ENCODE peak calls at places on chromosomes 6 and 20, in eight cellular contexts. I is aorta; Y is A549; H is testis; L is CD4-positive, alpha-beta memory T cell; V is substantia nigra; E is spleen; J is body of pancreas. M is an unnamed sample.

GRCh38 chr6:6315660-6316059 is 4.8 kb downstream of the F13A1 start:
- DNase-seq in H (peak; percentile 58), I (no peak), V (peak; percentile 4), L (no peak), Y (peak; percentile 6), J (peak; percentile 58), E (no peak), M (peak; percentile 64)

GRCh38 chr6:41577865-41578713 is 31.9 kb downstream of the FOXP4 start:
- DNase-seq in E (no peak), I (peak; percentile 59), H (no peak), V (no peak), L (no peak), J (peak; percentile 66), Y (peak; percentile 53), M (peak; percentile 67)

GRCh38 chr6:42777126-42777822 is 4.6 kb upstream of the BICRAL start:
- DNase-seq in I (no peak), V (no peak), Y (no peak), L (no peak), H (no peak), E (no peak), J (no peak), M (no peak)

GRCh38 chr20:8161262-8162071 is 29.4 kb downstream of the PLCB1 start:
- DNase-seq in J (peak; percentile 45), H (no peak), E (no peak), I (no peak), L (no peak), V (no peak), Y (no peak), M (no peak)

GRCh38 chr6:6781172-6781876 is 192.8 kb downstream of the LY86 start:
- DNase-seq in L (no peak), V (no peak), J (peak; percentile 58), I (peak; percentile 68), E (no peak), Y (peak; percentile 15), H (peak; percentile 68), M (no peak)

GRCh38 chr20:57250607-57251343 is 15.7 kb downstream of the BMP7 start:
- DNase-seq in I (no peak), Y (no peak), V (no peak), E (no peak), L (no peak), J (no peak), H (no peak), M (peak; percentile 96)

GRCh38 chr20:59948828-59949720 is 8.9 kb downstream of the FAM217B start:
- DNase-seq in H (peak; percentile 28), J (peak; percentile 34), L (peak; percentile 69), V (no peak), I (no peak), E (no peak), Y (no peak), M (peak; percentile 58)

GRCh38 chr6:72651967-72652956 is 30.4 kb downstream of the KCNQ5 start:
- DNase-seq in L (no peak), J (no peak), Y (no peak), I (no peak), E (no peak), H (no peak), V (no peak), M (no peak)

GRCh38 chr6:143941852-143942627 is 66.0 kb downstream of the PLAGL1 start:
- DNase-seq in V (peak; percentile 4), Y (peak; percentile 44), E (peak; percentile 87), H (peak; percentile 71), I (peak; percentile 55), J (peak; percentile 70), L (peak; percentile 23), M (peak; percentile 75)

GRCh38 chr6:69416739-69417138 is 380.1 kb downstream of the LMBRD1 start:
- DNase-seq in V (no peak), L (no peak), E (no peak), J (no peak), Y (no peak), H (peak; percentile 23), I (no peak), M (peak; percentile 45)

GRCh38 chr6:34570066-34570833 is 14.1 kb upstream of the SPDEF start:
- DNase-seq in I (no peak), V (no peak), E (no peak), H (no peak), L (no peak), Y (no peak), J (no peak), M (no peak)

GRCh38 chr6:170462366-170463020 is 90.6 kb downstream of the PSMB1 start:
- DNase-seq in E (peak; percentile 42), V (no peak), Y (no peak), H (no peak), J (no peak), I (no peak), L (no peak), M (no peak)

GRCh38 chr6:21826031-21826430 is 232.5 kb downstream of the SOX4 start:
- DNase-seq in J (no peak), V (no peak), L (no peak), Y (peak; percentile 21), E (no peak), H (no peak), I (no peak), M (peak; percentile 39)

GRCh38 chr20:17680836-17681740 is 954 bp downstream of the RRBP1 start:
- DNase-seq in H (peak; percentile 76), J (peak; percentile 83), E (peak; percentile 98), I (peak; percentile 91), L (peak; percentile 77), V (peak; percentile 68), Y (peak; percentile 95), M (peak; percentile 79)

GRCh38 chr6:118752803-118753202 is 101.4 kb upstream of the CEP85L start:
- DNase-seq in I (no peak), Y (no peak), V (no peak), H (peak; percentile 48), E (no peak), L (no peak), J (no peak), M (no peak)

GRCh38 chr20:31839782-31840487 is 5.5 kb downstream of the FOXS1 start:
- DNase-seq in Y (no peak), J (no peak), L (no peak), H (no peak), E (no peak), V (no peak), I (no peak), M (peak; percentile 86)

GRCh38 chr20:31843288-31843687 is 2.1 kb downstream of the FOXS1 start:
- DNase-seq in V (no peak), E (no peak), H (no peak), I (no peak), Y (no peak), J (no peak), L (no peak), M (no peak)

GRCh38 chr20:31841928-31842327 is 3.5 kb downstream of the FOXS1 start:
- DNase-seq in J (no peak), V (no peak), I (peak; percentile 87), H (no peak), L (no peak), E (no peak), Y (no peak), M (peak; percentile 74)

GRCh38 chr20:31842471-31843157 is 2.8 kb downstream of the FOXS1 start:
- DNase-seq in L (no peak), Y (no peak), E (no peak), H (peak; percentile 67), J (no peak), I (peak; percentile 88), V (no peak), M (peak; percentile 70)

DNA sequence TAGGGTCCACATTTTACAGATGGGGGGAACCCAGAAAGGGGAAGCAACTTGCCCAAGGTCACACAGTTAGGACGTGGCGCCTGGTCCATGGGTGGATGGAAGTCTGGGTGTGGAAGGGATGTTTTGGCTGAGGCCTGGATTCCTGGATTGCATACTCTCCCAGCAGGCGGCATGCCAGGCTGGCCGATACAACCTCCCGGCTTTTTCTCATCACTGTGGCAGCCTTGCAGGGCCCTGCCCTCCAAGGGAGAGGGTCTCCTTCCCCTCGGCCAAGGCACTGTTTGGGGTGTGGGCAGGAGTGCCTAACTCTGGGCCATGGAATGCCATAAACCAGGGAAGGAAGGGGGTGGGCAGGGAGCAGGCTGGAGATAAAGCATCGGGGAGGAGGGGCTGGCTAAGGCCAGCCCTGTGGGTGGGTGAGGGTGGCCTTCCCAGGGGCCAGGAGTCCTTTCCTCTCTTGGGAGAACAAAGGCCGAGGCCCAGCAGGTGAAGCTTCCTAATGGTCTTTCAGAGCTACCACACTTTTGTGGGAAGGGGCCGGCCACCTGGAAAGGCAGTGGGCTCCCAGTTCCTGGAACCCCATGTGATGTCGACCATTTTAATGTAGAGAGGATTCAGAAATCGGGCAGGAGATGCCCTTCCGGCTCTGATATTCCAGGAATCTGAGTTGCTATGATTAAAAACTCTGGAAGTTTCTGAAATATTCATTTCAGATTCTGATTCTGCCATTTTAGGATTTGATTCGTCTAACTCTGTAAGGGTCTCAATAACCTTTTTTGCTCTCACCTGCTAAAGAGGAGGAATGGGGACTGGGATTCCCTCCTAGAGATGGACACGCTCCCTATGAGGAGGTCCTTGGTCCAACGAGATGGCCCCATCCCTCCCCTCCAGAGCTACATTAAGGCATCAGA is 4.2 kb downstream of the FOXS1 start:
- DNase-seq in J (no peak), V (no peak), L (no peak), H (no peak), E (no peak), I (peak; percentile 70), Y (no peak), M (no peak)
- H3K27ac ChIP-seq in J (no peak overlapping the region), V (no peak overlapping the region), L (no peak overlapping the region), H (no peak overlapping the region), E (peak overlapping the region; percentile 63), I (peak overlapping the region; percentile 82), Y (peak overlapping the region; percentile 85), M (peak overlapping the region; percentile 71)

GRCh38 chr6:114939630-114940029 is 596.8 kb upstream of the HS3ST5 start:
- DNase-seq in E (no peak), J (no peak), H (no peak), L (no peak), Y (no peak), I (no peak), V (no peak), M (no peak)
- H3K27ac ChIP-seq in E (no peak overlapping the region), J (no peak overlapping the region), H (no peak overlapping the region), L (no peak overlapping the region), Y (no peak overlapping the region), I (no peak overlapping the region), V (no peak overlapping the region), M (no peak overlapping the region)

GRCh38 chr6:158705386-158706126 is 55.7 kb downstream of the SYTL3 start:
- DNase-seq in J (no peak), L (no peak), Y (no peak), E (peak; percentile 60), V (no peak), H (no peak), I (no peak), M (no peak)
- H3K27ac ChIP-seq in J (peak overlapping the region; percentile 65), L (no peak overlapping the region), Y (peak overlapping the region; percentile 89), E (no peak overlapping the region), V (no peak overlapping the region), H (peak overlapping the region; percentile 88), I (peak overlapping the region; percentile 43), M (no peak overlapping the region)

DNA sequence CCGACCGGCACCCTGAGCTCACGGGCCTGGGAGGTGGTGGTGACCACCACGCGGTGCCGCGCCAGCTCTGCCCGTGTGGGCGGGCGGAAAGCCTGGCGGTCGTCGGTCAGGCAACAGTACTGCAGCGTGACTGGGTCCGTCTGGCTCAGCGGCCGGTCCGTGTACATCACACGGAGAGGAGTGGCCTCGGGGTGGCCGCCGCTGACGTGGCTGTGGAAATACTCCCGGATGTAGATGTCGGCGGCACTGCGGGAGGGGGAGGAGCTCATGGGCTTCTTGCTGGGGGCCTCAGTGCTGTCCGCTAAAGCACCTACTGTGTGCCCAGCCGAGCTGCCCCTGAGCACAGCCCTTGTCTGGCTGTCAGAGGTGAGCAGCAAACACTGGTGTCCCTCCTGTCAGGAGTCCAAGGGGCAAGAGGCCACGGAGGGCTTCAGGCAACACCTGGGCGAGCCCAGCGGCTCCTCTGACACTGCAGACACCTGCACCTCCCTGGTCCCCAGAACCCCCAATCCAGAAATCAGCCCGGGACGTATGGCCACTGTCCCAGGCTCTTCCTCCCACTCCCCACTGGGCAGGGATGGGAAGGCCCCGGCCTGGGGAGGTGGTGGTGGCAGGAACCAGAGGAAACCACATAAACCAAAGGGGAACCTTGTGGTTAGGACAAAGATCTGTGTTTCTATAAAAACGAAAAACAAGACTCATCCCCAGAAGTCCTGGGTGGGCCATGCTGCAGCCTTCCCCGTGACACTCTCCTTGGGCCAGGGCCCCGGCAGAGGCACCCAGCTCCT is 6.5 kb downstream of the HELZ2 start:
- DNase-seq in I (peak; percentile 78), L (peak; percentile 48), Y (no peak), J (no peak), H (no peak), V (no peak), E (peak; percentile 94), M (no peak)
- H3K27ac ChIP-seq in I (no peak overlapping the region), L (peak overlapping the region; percentile 24), Y (no peak overlapping the region), J (no peak overlapping the region), H (no peak overlapping the region), V (no peak overlapping the region), E (peak overlapping the region; percentile 84), M (no peak overlapping the region)

M was measured in SJCRH30.